ENCODE peak calls at places on chromosomes 4 and X, in eight cellular contexts. One of them, this sample, is unnamed.

GRCh38 chr4:108007984-108008383 is 18.3 kb downstream of the HADH start:
- DNase-seq in T-helper 9 cell: no peak
- DNase-seq in stomach: no peak
- DNase-seq in NCI-H2171: no peak
- DNase-seq in anterior cingulate cortex: no peak
- DNase-seq in glutamatergic neuron: no peak
- DNase-seq in ovary: no peak
- DNase-seq in NCI-H1417 treated with DMSO at 0.1 percent for 48 hours: no peak
- DNase-seq in this sample: no peak

GRCh38 chr4:185318679-185319078 is 77.0 kb downstream of the LRP2BP start:
- DNase-seq in NCI-H2171: no peak
- DNase-seq in NCI-H1417 treated with DMSO at 0.1 percent for 48 hours: no peak
- DNase-seq in ovary: no peak
- DNase-seq in glutamatergic neuron: no peak
- DNase-seq in T-helper 9 cell: no peak
- DNase-seq in stomach: no peak
- DNase-seq in anterior cingulate cortex: no peak
- DNase-seq in this sample: no peak

GRCh38 chr4:102196221-102196620 is 149.1 kb downstream of the SLC39A8 start:
- DNase-seq in glutamatergic neuron: no peak
- DNase-seq in NCI-H2171: no peak
- DNase-seq in T-helper 9 cell: no peak
- DNase-seq in NCI-H1417 treated with DMSO at 0.1 percent for 48 hours: no peak
- DNase-seq in anterior cingulate cortex: no peak
- DNase-seq in stomach: no peak
- DNase-seq in ovary: no peak
- DNase-seq in this sample: no peak

GRCh38 chr4:97457253-97457652 is 686.0 kb downstream of the STPG2 start:
- DNase-seq in stomach: no peak
- DNase-seq in glutamatergic neuron: no peak
- DNase-seq in NCI-H1417 treated with DMSO at 0.1 percent for 48 hours: no peak
- DNase-seq in ovary: no peak
- DNase-seq in NCI-H2171: no peak
- DNase-seq in T-helper 9 cell: no peak
- DNase-seq in anterior cingulate cortex: no peak
- DNase-seq in this sample: no peak

GRCh38 chrX:118178450-118178849 is 61.8 kb upstream of the KLHL13 start:
- DNase-seq in NCI-H2171: no peak
- DNase-seq in T-helper 9 cell: no peak
- DNase-seq in glutamatergic neuron: no peak
- DNase-seq in ovary: no peak
- DNase-seq in anterior cingulate cortex: no peak
- DNase-seq in stomach: no peak
- DNase-seq in NCI-H1417 treated with DMSO at 0.1 percent for 48 hours: no peak
- DNase-seq in this sample: no peak

GRCh38 chr4:107125496-107125895 is 89.4 kb upstream of the DKK2 start:
- DNase-seq in NCI-H1417 treated with DMSO at 0.1 percent for 48 hours: no peak
- DNase-seq in NCI-H2171: no peak
- DNase-seq in stomach: no peak
- DNase-seq in anterior cingulate cortex: no peak
- DNase-seq in T-helper 9 cell: no peak
- DNase-seq in ovary: no peak
- DNase-seq in glutamatergic neuron: no peak
- DNase-seq in this sample: no peak

GRCh38 chr4:2783790-2784189 is 9.1 kb upstream of the SH3BP2 start:
- DNase-seq in stomach: no peak
- DNase-seq in NCI-H2171: no peak
- DNase-seq in glutamatergic neuron: no peak
- DNase-seq in T-helper 9 cell: no peak
- DNase-seq in ovary: no peak
- DNase-seq in anterior cingulate cortex: no peak
- DNase-seq in NCI-H1417 treated with DMSO at 0.1 percent for 48 hours: no peak
- DNase-seq in this sample: no peak

GRCh38 chr4:56128231-56128630 is 179.5 kb downstream of the CEP135 start:
- DNase-seq in NCI-H1417 treated with DMSO at 0.1 percent for 48 hours: no peak
- DNase-seq in stomach: no peak
- DNase-seq in T-helper 9 cell: no peak
- DNase-seq in anterior cingulate cortex: no peak
- DNase-seq in ovary: no peak
- DNase-seq in glutamatergic neuron: no peak
- DNase-seq in NCI-H2171: no peak
- DNase-seq in this sample: no peak

GRCh38 chrX:153926863-153927685 is 1.0 kb upstream of the ARHGAP4 start:
- DNase-seq in glutamatergic neuron: no peak
- DNase-seq in T-helper 9 cell: peak; percentile 73
- DNase-seq in NCI-H1417 treated with DMSO at 0.1 percent for 48 hours: peak; percentile 27
- DNase-seq in NCI-H2171: peak; percentile 43
- DNase-seq in stomach: peak; percentile 57
- DNase-seq in ovary: no peak
- DNase-seq in anterior cingulate cortex: no peak
- DNase-seq in this sample: peak; percentile 81

GRCh38 chr4:173371292-173372192 is 788 bp downstream of the SAP30 start:
- DNase-seq in NCI-H2171: peak; percentile 24
- DNase-seq in ovary: peak; percentile 64
- DNase-seq in glutamatergic neuron: peak; percentile 71
- DNase-seq in NCI-H1417 treated with DMSO at 0.1 percent for 48 hours: no peak
- DNase-seq in T-helper 9 cell: peak; percentile 30
- DNase-seq in anterior cingulate cortex: peak; percentile 76
- DNase-seq in stomach: peak; percentile 73
- DNase-seq in this sample: peak; percentile 72

GRCh38 chr4:33339762-33340161 is 2619.6 kb downstream of the PCDH7 start:
- DNase-seq in NCI-H1417 treated with DMSO at 0.1 percent for 48 hours: no peak
- DNase-seq in T-helper 9 cell: no peak
- DNase-seq in ovary: no peak
- DNase-seq in NCI-H2171: no peak
- DNase-seq in glutamatergic neuron: no peak
- DNase-seq in stomach: no peak
- DNase-seq in anterior cingulate cortex: no peak
- DNase-seq in this sample: no peak

GRCh38 chr4:152102184-152103000 is 341.6 kb upstream of the GATB start:
- DNase-seq in anterior cingulate cortex: no peak
- DNase-seq in NCI-H2171: no peak
- DNase-seq in NCI-H1417 treated with DMSO at 0.1 percent for 48 hours: no peak
- DNase-seq in glutamatergic neuron: no peak
- DNase-seq in T-helper 9 cell: no peak
- DNase-seq in ovary: no peak
- DNase-seq in stomach: no peak
- DNase-seq in this sample: no peak

GRCh38 chrX:5958523-5958922 is 270.1 kb downstream of the NLGN4X start:
- DNase-seq in anterior cingulate cortex: no peak
- DNase-seq in glutamatergic neuron: no peak
- DNase-seq in stomach: no peak
- DNase-seq in NCI-H1417 treated with DMSO at 0.1 percent for 48 hours: no peak
- DNase-seq in ovary: no peak
- DNase-seq in T-helper 9 cell: no peak
- DNase-seq in NCI-H2171: no peak
- DNase-seq in this sample: no peak

GRCh38 chrX:2423293-2423692 is 77.5 kb downstream of the DHRSX start:
- DNase-seq in ovary: no peak
- DNase-seq in stomach: no peak
- DNase-seq in glutamatergic neuron: no peak
- DNase-seq in anterior cingulate cortex: no peak
- DNase-seq in NCI-H1417 treated with DMSO at 0.1 percent for 48 hours: no peak
- DNase-seq in T-helper 9 cell: no peak
- DNase-seq in NCI-H2171: no peak
- DNase-seq in this sample: no peak

GRCh38 chrX:18075603-18076002 is 145.1 kb downstream of the BEND2 start:
- DNase-seq in anterior cingulate cortex: no peak
- DNase-seq in stomach: no peak
- DNase-seq in glutamatergic neuron: peak; percentile 20
- DNase-seq in NCI-H1417 treated with DMSO at 0.1 percent for 48 hours: peak; percentile 96
- DNase-seq in T-helper 9 cell: no peak
- DNase-seq in NCI-H2171: no peak
- DNase-seq in ovary: no peak
- DNase-seq in this sample: no peak

GRCh38 chrX:39008554-39008953 is 207.3 kb downstream of the MID1IP1 start:
- DNase-seq in ovary: no peak
- DNase-seq in anterior cingulate cortex: no peak
- DNase-seq in T-helper 9 cell: no peak
- DNase-seq in NCI-H1417 treated with DMSO at 0.1 percent for 48 hours: no peak
- DNase-seq in glutamatergic neuron: no peak
- DNase-seq in stomach: no peak
- DNase-seq in NCI-H2171: no peak
- DNase-seq in this sample: no peak

GRCh38 chr4:144350706-144351105 is 210.2 kb upstream of the GYPA start:
- DNase-seq in T-helper 9 cell: no peak
- DNase-seq in anterior cingulate cortex: no peak
- DNase-seq in stomach: no peak
- DNase-seq in ovary: no peak
- DNase-seq in glutamatergic neuron: no peak
- DNase-seq in NCI-H2171: no peak
- DNase-seq in NCI-H1417 treated with DMSO at 0.1 percent for 48 hours: no peak
- DNase-seq in this sample: no peak

GRCh38 chrX:129606918-129607317 is 47.8 kb downstream of the APLN start:
- DNase-seq in ovary: peak; percentile 45
- DNase-seq in T-helper 9 cell: peak; percentile 58
- DNase-seq in NCI-H1417 treated with DMSO at 0.1 percent for 48 hours: no peak
- DNase-seq in anterior cingulate cortex: peak; percentile 16
- DNase-seq in stomach: peak; percentile 65
- DNase-seq in glutamatergic neuron: peak; percentile 46
- DNase-seq in NCI-H2171: peak; percentile 1
- DNase-seq in this sample: peak; percentile 30

GRCh38 chr4:174999407-174999806 is 81.2 kb downstream of the ADAM29 start:
- DNase-seq in glutamatergic neuron: no peak
- DNase-seq in NCI-H1417 treated with DMSO at 0.1 percent for 48 hours: no peak
- DNase-seq in stomach: no peak
- DNase-seq in T-helper 9 cell: no peak
- DNase-seq in ovary: no peak
- DNase-seq in NCI-H2171: no peak
- DNase-seq in anterior cingulate cortex: no peak
- DNase-seq in this sample: no peak

GRCh38 chr4:168152837-168153500 is 60.6 kb downstream of the ANXA10 start:
- DNase-seq in NCI-H1417 treated with DMSO at 0.1 percent for 48 hours: no peak
- DNase-seq in T-helper 9 cell: no peak
- DNase-seq in ovary: no peak
- DNase-seq in glutamatergic neuron: no peak
- DNase-seq in stomach: no peak
- DNase-seq in NCI-H2171: no peak
- DNase-seq in anterior cingulate cortex: no peak
- DNase-seq in this sample: no peak

GRCh38 chr4:182307746-182308145 is 64.5 kb downstream of the TENM3 start:
- DNase-seq in stomach: no peak
- DNase-seq in glutamatergic neuron: no peak
- DNase-seq in T-helper 9 cell: no peak
- DNase-seq in ovary: no peak
- DNase-seq in NCI-H2171: no peak
- DNase-seq in anterior cingulate cortex: no peak
- DNase-seq in NCI-H1417 treated with DMSO at 0.1 percent for 48 hours: no peak
- DNase-seq in this sample: peak; percentile 48

GRCh38 chr4:1447676-1448588 is 41.7 kb upstream of the NKX1-1 start:
- DNase-seq in T-helper 9 cell: no peak
- DNase-seq in anterior cingulate cortex: no peak
- DNase-seq in ovary: no peak
- DNase-seq in stomach: peak; percentile 17
- DNase-seq in glutamatergic neuron: no peak
- DNase-seq in NCI-H1417 treated with DMSO at 0.1 percent for 48 hours: no peak
- DNase-seq in NCI-H2171: no peak
- DNase-seq in this sample: no peak

GRCh38 chr4:4384837-4385236 is 2.1 kb upstream of the NSG1 start:
- DNase-seq in glutamatergic neuron: peak; percentile 78
- DNase-seq in T-helper 9 cell: no peak
- DNase-seq in ovary: no peak
- DNase-seq in stomach: no peak
- DNase-seq in NCI-H1417 treated with DMSO at 0.1 percent for 48 hours: no peak
- DNase-seq in NCI-H2171: no peak
- DNase-seq in anterior cingulate cortex: no peak
- DNase-seq in this sample: peak; percentile 41

GRCh38 chr4:7060346-7061150 is 7.3 kb downstream of the GRPEL1 start:
- DNase-seq in glutamatergic neuron: no peak
- DNase-seq in anterior cingulate cortex: no peak
- DNase-seq in T-helper 9 cell: no peak
- DNase-seq in stomach: no peak
- DNase-seq in NCI-H2171: no peak
- DNase-seq in NCI-H1417 treated with DMSO at 0.1 percent for 48 hours: no peak
- DNase-seq in ovary: no peak
- DNase-seq in this sample: no peak

GRCh38 chrX:155747520-155747919 is 133.6 kb upstream of the VAMP7 start:
- DNase-seq in T-helper 9 cell: no peak
- DNase-seq in anterior cingulate cortex: no peak
- DNase-seq in NCI-H2171: no peak
- DNase-seq in stomach: peak; percentile 80
- DNase-seq in NCI-H1417 treated with DMSO at 0.1 percent for 48 hours: no peak
- DNase-seq in ovary: peak; percentile 14
- DNase-seq in glutamatergic neuron: no peak
- DNase-seq in this sample: no peak

GRCh38 chrX:51148848-51149247 is 183.8 kb upstream of the NUDT10 start:
- DNase-seq in NCI-H2171: no peak
- DNase-seq in T-helper 9 cell: no peak
- DNase-seq in stomach: no peak
- DNase-seq in NCI-H1417 treated with DMSO at 0.1 percent for 48 hours: no peak
- DNase-seq in anterior cingulate cortex: no peak
- DNase-seq in glutamatergic neuron: no peak
- DNase-seq in ovary: no peak
- DNase-seq in this sample: no peak

GRCh38 chr4:3451956-3452355 is 10.2 kb downstream of the HGFAC start:
- DNase-seq in NCI-H1417 treated with DMSO at 0.1 percent for 48 hours: no peak
- DNase-seq in T-helper 9 cell: no peak
- DNase-seq in glutamatergic neuron: no peak
- DNase-seq in stomach: no peak
- DNase-seq in anterior cingulate cortex: no peak
- DNase-seq in NCI-H2171: no peak
- DNase-seq in ovary: no peak
- DNase-seq in this sample: no peak

GRCh38 chrX:13373027-13373806 is 53.4 kb upstream of the ATXN3L start:
- DNase-seq in NCI-H2171: no peak
- DNase-seq in stomach: no peak
- DNase-seq in anterior cingulate cortex: no peak
- DNase-seq in ovary: no peak
- DNase-seq in glutamatergic neuron: no peak
- DNase-seq in NCI-H1417 treated with DMSO at 0.1 percent for 48 hours: no peak
- DNase-seq in T-helper 9 cell: no peak
- DNase-seq in this sample: no peak

GRCh38 chr4:38011484-38012162 is 51.4 kb downstream of the PTTG2 start:
- DNase-seq in ovary: no peak
- DNase-seq in T-helper 9 cell: no peak
- DNase-seq in anterior cingulate cortex: no peak
- DNase-seq in glutamatergic neuron: no peak
- DNase-seq in stomach: no peak
- DNase-seq in NCI-H1417 treated with DMSO at 0.1 percent for 48 hours: no peak
- DNase-seq in NCI-H2171: no peak
- DNase-seq in this sample: no peak

GRCh38 chrX:28498658-28499057 is 88.6 kb upstream of the IL1RAPL1 start:
- DNase-seq in glutamatergic neuron: no peak
- DNase-seq in T-helper 9 cell: no peak
- DNase-seq in NCI-H1417 treated with DMSO at 0.1 percent for 48 hours: no peak
- DNase-seq in NCI-H2171: no peak
- DNase-seq in anterior cingulate cortex: no peak
- DNase-seq in ovary: no peak
- DNase-seq in stomach: no peak
- DNase-seq in this sample: no peak

GRCh38 chr4:10565166-10565780 is 108.0 kb upstream of the ZNF518B start:
- DNase-seq in ovary: no peak
- DNase-seq in NCI-H1417 treated with DMSO at 0.1 percent for 48 hours: no peak
- DNase-seq in glutamatergic neuron: no peak
- DNase-seq in stomach: no peak
- DNase-seq in anterior cingulate cortex: no peak
- DNase-seq in NCI-H2171: no peak
- DNase-seq in T-helper 9 cell: no peak
- DNase-seq in this sample: no peak

GRCh38 chr4:67465032-67465762 is 80.1 kb downstream of the CENPC start:
- DNase-seq in NCI-H2171: no peak
- DNase-seq in T-helper 9 cell: no peak
- DNase-seq in anterior cingulate cortex: no peak
- DNase-seq in NCI-H1417 treated with DMSO at 0.1 percent for 48 hours: no peak
- DNase-seq in glutamatergic neuron: no peak
- DNase-seq in stomach: no peak
- DNase-seq in ovary: no peak
- DNase-seq in this sample: peak; percentile 30

GRCh38 chrX:40062525-40063193 is 35.1 kb downstream of the BCOR start:
- DNase-seq in NCI-H1417 treated with DMSO at 0.1 percent for 48 hours: no peak
- DNase-seq in stomach: no peak
- DNase-seq in ovary: no peak
- DNase-seq in T-helper 9 cell: no peak
- DNase-seq in NCI-H2171: no peak
- DNase-seq in glutamatergic neuron: no peak
- DNase-seq in anterior cingulate cortex: peak; percentile 14
- DNase-seq in this sample: peak; percentile 35

GRCh38 chr4:106306561-106306960 is 9.4 kb downstream of the TBCK start:
- DNase-seq in anterior cingulate cortex: no peak
- DNase-seq in stomach: no peak
- DNase-seq in ovary: no peak
- DNase-seq in NCI-H1417 treated with DMSO at 0.1 percent for 48 hours: no peak
- DNase-seq in glutamatergic neuron: no peak
- DNase-seq in NCI-H2171: no peak
- DNase-seq in T-helper 9 cell: no peak
- DNase-seq in this sample: no peak